ENCODE peak calls at places on chromosomes 4 and X, in seven cellular contexts. S is H54, J is astrocyte of the spinal cord, L is neuronal stem cell, P is globus pallidus, H is psoas muscle, T is HFF-Myc. E is an unnamed sample.

GRCh38 chr4:105092356-105092755 is 54.3 kb upstream of the TET2 start:
- DNase-seq in H (no peak), T (peak; percentile 40), P (no peak), S (no peak), J (peak; percentile 89), L (no peak), E (no peak)

GRCh38 chr4:173334085-173334890 is at the start of gene HMGB2:
- DNase-seq in J (peak; percentile 100), P (peak; percentile 100), T (peak; percentile 99), L (peak; percentile 100), S (peak; percentile 73), H (peak; percentile 100), E (peak; percentile 96)

GRCh38 chr4:158020175-158020574 is 152.7 kb downstream of the GASK1B start:
- DNase-seq in T (peak; percentile 97), H (no peak), S (no peak), P (no peak), J (peak; percentile 96), L (no peak), E (no peak)

GRCh38 chr4:145839151-145839550 is 99.5 kb downstream of the ZNF827 start:
- DNase-seq in T (no peak), P (peak; percentile 71), S (no peak), H (no peak), J (peak; percentile 58), L (no peak), E (no peak)

GRCh38 chrX:102846544-102847236 is 90.4 kb upstream of the RAB40AL start:
- DNase-seq in H (no peak), P (no peak), L (no peak), S (no peak), J (peak; percentile 59), T (no peak), E (no peak)

GRCh38 chrX:136030357-136031225 is 45.4 kb downstream of the SLC9A6 start:
- DNase-seq in H (peak; percentile 46), J (peak; percentile 85), T (no peak), S (no peak), P (peak; percentile 38), L (no peak), E (no peak)

GRCh38 chr4:111652206-111652605 is 493.0 kb upstream of the FAM241A start:
- DNase-seq in T (no peak), J (no peak), P (no peak), L (no peak), S (no peak), H (no peak), E (no peak)

GRCh38 chr4:180455226-180455625 is 1788.0 kb upstream of the TENM3 start:
- DNase-seq in L (no peak), J (no peak), P (no peak), H (no peak), T (no peak), S (no peak), E (no peak)

GRCh38 chrX:42119076-42119475 is 195.7 kb upstream of the CASK start:
- DNase-seq in J (peak; percentile 67), H (no peak), P (no peak), T (no peak), S (no peak), L (no peak), E (peak; percentile 69)

GRCh38 chrX:132467029-132467428 is 21.8 kb downstream of the MBNL3 start:
- DNase-seq in H (no peak), T (no peak), P (no peak), J (no peak), L (no peak), S (no peak), E (no peak)

GRCh38 chr4:146522862-146523205 is 1.1 kb upstream of the SLC10A7 start:
- DNase-seq in J (peak; percentile 28), L (no peak), P (no peak), T (no peak), S (no peak), H (no peak), E (no peak)

GRCh38 chrX:70924294-70924693 is 6.6 kb downstream of the SLC7A3 start:
- DNase-seq in T (no peak), L (no peak), P (no peak), S (no peak), J (no peak), H (no peak), E (no peak)

GRCh38 chr4:40587826-40588225 is 41.8 kb downstream of the RBM47 start:
- DNase-seq in H (no peak), J (peak; percentile 33), S (no peak), T (no peak), L (no peak), P (no peak), E (no peak)

GRCh38 chrX:103248553-103248952 is 6.4 kb downstream of the TCEAL8 start:
- DNase-seq in T (no peak), H (no peak), J (peak; percentile 22), S (no peak), P (peak; percentile 24), L (no peak), E (no peak)

GRCh38 chr4:98939892-98940298 is 11.0 kb upstream of the EIF4E start:
- DNase-seq in P (peak; percentile 61), S (peak; percentile 10), J (peak; percentile 79), H (no peak), T (no peak), L (peak; percentile 27), E (no peak)

GRCh38 chr4:7422098-7422897 is 12.4 kb downstream of the PSAPL1 start:
- DNase-seq in H (no peak), J (no peak), S (no peak), L (no peak), T (no peak), P (no peak), E (no peak)

GRCh38 chr4:26020083-26020668 is 106.2 kb downstream of the SMIM20 start:
- DNase-seq in P (no peak), J (peak; percentile 85), H (no peak), T (no peak), S (no peak), L (no peak), E (no peak)

GRCh38 chr4:40552536-40552935 is 77.1 kb downstream of the RBM47 start:
- DNase-seq in J (peak; percentile 67), P (no peak), T (no peak), H (no peak), L (no peak), S (peak; percentile 15), E (no peak)

GRCh38 chr4:133146574-133147198 is 2.4 kb upstream of the PCDH10 start:
- DNase-seq in P (peak; percentile 92), L (peak; percentile 69), S (no peak), J (peak; percentile 75), H (no peak), T (no peak), E (no peak)

GRCh38 chr4:54571293-54571723 is 86.4 kb upstream of the KIT start:
- DNase-seq in P (no peak), S (no peak), L (no peak), J (no peak), T (no peak), H (no peak), E (no peak)

GRCh38 chrX:24465524-24465850 is 401 bp downstream of the PDK3 start:
- DNase-seq in L (no peak), S (no peak), J (no peak), P (no peak), T (no peak), H (peak; percentile 25), E (no peak)

GRCh38 chr4:7822858-7823257 is 116.8 kb downstream of the AFAP1 start:
- DNase-seq in T (no peak), P (no peak), S (no peak), L (no peak), H (no peak), J (no peak), E (no peak)

GRCh38 chr4:154030747-154031146 is 241.9 kb upstream of the SFRP2 start:
- DNase-seq in L (no peak), H (no peak), J (no peak), T (no peak), S (no peak), P (no peak), E (no peak)

GRCh38 chr4:128635939-128636551 is 173.5 kb upstream of the JADE1 start:
- DNase-seq in T (no peak), H (no peak), P (no peak), L (no peak), J (no peak), S (no peak), E (no peak)

GRCh38 chr4:105191621-105192210 is 45.0 kb downstream of the TET2 start:
- DNase-seq in L (no peak), P (no peak), J (peak; percentile 60), S (no peak), H (no peak), T (no peak), E (no peak)

GRCh38 chr4:48315728-48316630 is 25.4 kb upstream of the SLAIN2 start:
- DNase-seq in J (peak; percentile 69), L (peak; percentile 17), P (peak; percentile 13), H (no peak), T (no peak), S (no peak), E (no peak)

GRCh38 chrX:43971966-43972961 is 926 bp downstream of the NDP start:
- DNase-seq in S (no peak), T (no peak), J (peak; percentile 26), H (no peak), L (no peak), P (peak; percentile 78), E (no peak)

GRCh38 chr4:184169225-184169867 is 48.3 kb downstream of the ENPP6 start:
- DNase-seq in L (no peak), P (no peak), S (no peak), H (no peak), T (no peak), J (no peak), E (no peak)